ENCODE peak calls at places on chromosomes 5 and 9, in five cellular contexts. H is heart left ventricle, A is PC-3, E is skeletal muscle cell, N is pancreas. B is an unnamed sample.

GRCh38 chr5:72452515-72453259 is 54.5 kb downstream of the ZNF366 start:
- DNase-seq in H (peak; percentile 63), A (peak; percentile 77), E (peak; percentile 78), N (no peak), B (no peak)

GRCh38 chr9:784202-784601 is 57.3 kb upstream of the DMRT1 start:
- DNase-seq in H (no peak), A (no peak), E (no peak), N (no peak), B (no peak)

GRCh38 chr9:91117959-91118651 is 243.6 kb downstream of the AUH start:
- DNase-seq in H (peak; percentile 93), A (no peak), E (peak; percentile 77), N (peak; percentile 89), B (no peak)

GRCh38 chr5:67058998-67059746 is 137.4 kb downstream of the CD180 start:
- DNase-seq in H (no peak), A (no peak), E (no peak), N (no peak), B (no peak)

GRCh38 chr5:72378636-72379289 is 58.6 kb downstream of the PTCD2 start:
- DNase-seq in H (no peak), A (peak; percentile 91), E (peak; percentile 70), N (no peak), B (no peak)

GRCh38 chr5:148911386-148911785 is 85.0 kb downstream of the ADRB2 start:
- DNase-seq in H (no peak), A (peak; percentile 89), E (no peak), N (no peak), B (no peak)

GRCh38 chr9:127405344-127406125 is 8.6 kb downstream of the SLC2A8 start:
- DNase-seq in H (no peak), A (no peak), E (no peak), N (no peak), B (no peak)

GRCh38 chr5:10521466-10522223 is 42.2 kb upstream of the ANKRD33B start:
- DNase-seq in H (no peak), A (peak; percentile 51), E (no peak), N (no peak), B (no peak)

GRCh38 chr5:44574626-44575025 is 185.4 kb upstream of the FGF10 start:
- DNase-seq in H (no peak), A (peak; percentile 3), E (no peak), N (no peak), B (no peak)

GRCh38 chr9:32424616-32425015 is 40.2 kb downstream of the ACO1 start:
- DNase-seq in H (no peak), A (peak; percentile 81), E (no peak), N (no peak), B (no peak)

GRCh38 chr9:97364769-97365490 is 47.0 kb upstream of the TDRD7 start:
- DNase-seq in H (no peak), A (no peak), E (no peak), N (no peak), B (no peak)

GRCh38 chr5:127840198-127840524 is 137.0 kb downstream of the CCDC192 start:
- DNase-seq in H (no peak), A (peak; percentile 37), E (no peak), N (no peak), B (no peak)

DNA sequence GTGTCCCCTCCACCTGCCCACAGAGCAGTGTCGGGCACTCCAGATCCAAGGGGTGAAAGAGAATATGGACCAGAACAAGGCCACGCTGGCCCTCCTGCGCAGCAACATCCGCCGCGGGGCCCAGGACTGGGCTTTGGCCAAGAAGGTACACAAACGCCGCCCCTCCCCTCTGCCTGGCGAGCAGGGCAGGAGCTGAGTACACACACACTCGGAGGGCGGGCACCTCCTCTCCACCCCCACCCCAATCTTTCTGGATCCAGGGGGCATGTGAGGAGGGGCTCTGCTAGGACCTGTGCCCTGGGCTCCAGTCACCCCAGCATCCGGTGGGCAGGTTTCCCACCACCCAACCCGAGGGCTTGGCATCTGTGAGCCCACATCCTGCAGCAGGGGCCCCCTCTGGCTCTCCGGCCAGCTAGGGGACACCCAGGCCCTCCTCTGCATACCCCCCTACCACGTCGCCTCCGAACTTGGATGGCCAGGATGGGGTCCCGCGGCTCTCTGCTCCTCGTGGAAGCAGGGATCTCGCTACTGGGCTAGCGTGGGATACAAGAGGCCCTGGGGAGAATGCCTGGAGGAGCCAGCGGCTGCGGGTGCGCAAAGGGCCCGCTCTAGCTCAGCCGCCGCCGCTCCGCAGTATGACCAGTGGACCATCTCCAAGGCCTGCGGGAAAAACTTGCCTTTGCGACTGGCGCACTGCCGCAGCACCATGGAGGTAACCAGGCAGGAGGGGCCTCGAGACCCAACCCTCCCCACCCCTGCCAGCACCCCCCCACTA is 3.1 kb downstream of the CCDC183 start:
- DNase-seq in H (no peak), A (peak; percentile 48), E (no peak), N (peak; percentile 88), B (no peak)
- H3K4me3 ChIP-seq in H (peak overlapping the region; percentile 48), A (peak overlapping the region; percentile 64), E (no peak overlapping the region), N (peak overlapping the region; percentile 40), B (peak overlapping the region; percentile 41)

DNA sequence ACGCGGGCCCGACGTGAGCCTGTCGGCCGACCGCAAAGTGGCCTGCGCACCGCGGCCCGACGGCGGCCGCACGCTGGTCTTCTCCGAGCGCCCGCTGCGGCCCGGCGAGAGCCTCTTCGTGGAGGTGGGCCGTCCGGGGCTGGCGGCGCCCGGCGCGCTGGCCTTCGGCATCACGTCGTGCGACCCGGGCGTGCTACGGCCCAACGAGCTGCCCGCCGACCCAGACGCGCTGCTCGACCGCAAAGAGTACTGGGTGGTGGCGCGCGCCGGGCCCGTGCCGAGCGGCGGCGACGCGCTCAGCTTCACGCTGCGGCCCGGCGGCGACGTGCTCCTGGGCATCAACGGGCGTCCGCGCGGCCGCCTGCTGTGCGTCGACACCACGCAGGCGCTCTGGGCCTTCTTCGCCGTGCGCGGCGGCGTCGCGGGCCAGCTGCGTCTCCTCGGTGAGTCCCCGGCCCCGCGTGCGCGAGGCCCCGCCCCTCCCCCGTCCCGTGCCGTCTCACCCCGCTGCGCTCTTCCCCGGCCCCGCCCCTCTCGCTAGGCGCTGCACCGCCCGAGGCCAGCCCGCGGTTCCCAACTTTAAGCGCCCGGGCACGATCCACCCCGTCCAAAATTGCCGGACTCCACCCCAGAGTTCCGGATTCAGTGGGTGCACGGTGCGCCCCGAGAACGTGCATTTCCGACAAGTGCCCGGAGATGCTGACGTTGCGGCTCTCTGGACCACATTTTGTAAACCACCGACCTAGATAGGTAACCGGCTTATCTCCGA is 42.8 kb downstream of the NEURL1B start:
- DNase-seq in H (no peak), A (no peak), E (no peak), N (no peak), B (no peak)
- H3K4me3 ChIP-seq in H (no peak overlapping the region), A (no peak overlapping the region), E (no peak overlapping the region), N (no peak overlapping the region), B (no peak overlapping the region)

GRCh38 chr9:114001794-114002261 is 76.3 kb downstream of the AMBP start:
- DNase-seq in H (no peak), A (no peak), E (no peak), N (no peak), B (no peak)

GRCh38 chr9:114001410-114001685 is 76.8 kb downstream of the AMBP start:
- DNase-seq in H (no peak), A (no peak), E (no peak), N (no peak), B (no peak)

GRCh38 chr9:113999256-114000062 is 78.6 kb downstream of the AMBP start:
- DNase-seq in H (no peak), A (no peak), E (no peak), N (no peak), B (no peak)

GRCh38 chr9:114000063-114000454 is 78.0 kb downstream of the AMBP start:
- DNase-seq in H (no peak), A (no peak), E (no peak), N (no peak), B (no peak)

DNA sequence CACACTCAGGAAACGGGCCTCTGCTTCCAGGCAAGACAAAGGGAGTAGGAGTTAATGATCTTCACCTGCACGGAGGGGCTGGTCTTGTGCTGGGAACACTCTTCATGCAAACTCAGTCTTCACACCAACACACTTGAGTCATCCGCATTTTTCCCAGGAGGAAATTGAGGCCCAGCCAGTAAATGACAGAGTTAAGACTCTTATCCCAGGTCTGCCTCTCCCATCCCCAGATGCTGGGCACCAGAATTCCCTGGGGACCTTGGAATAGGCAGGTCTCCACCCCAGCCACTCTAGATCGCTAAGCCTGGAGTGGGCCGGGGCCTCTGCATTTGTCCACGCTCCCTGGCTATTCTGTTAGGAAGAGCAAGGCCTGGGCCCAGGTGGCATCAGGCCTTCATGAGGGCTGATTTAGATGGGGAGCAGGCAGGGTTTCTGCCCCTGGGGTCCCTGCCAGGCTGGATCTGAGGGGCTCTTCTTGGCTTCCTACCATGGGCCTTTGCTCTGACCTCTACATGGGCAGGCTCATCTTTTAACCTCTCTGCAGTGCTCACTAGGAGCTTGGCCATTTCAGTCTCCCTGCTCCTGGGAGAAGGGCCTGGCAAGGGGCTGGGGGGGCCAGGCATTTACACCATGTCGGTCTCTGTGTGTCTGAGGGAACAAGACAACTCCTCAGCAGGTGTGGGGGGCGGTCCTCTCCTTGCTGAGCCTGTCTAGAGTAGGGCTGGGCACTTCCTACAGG is 77.3 kb downstream of the AMBP start:
- DNase-seq in H (no peak), A (no peak), E (no peak), N (no peak), B (no peak)
- H3K4me3 ChIP-seq in H (no peak overlapping the region), A (no peak overlapping the region), E (no peak overlapping the region), N (no peak overlapping the region), B (no peak overlapping the region)

DNA sequence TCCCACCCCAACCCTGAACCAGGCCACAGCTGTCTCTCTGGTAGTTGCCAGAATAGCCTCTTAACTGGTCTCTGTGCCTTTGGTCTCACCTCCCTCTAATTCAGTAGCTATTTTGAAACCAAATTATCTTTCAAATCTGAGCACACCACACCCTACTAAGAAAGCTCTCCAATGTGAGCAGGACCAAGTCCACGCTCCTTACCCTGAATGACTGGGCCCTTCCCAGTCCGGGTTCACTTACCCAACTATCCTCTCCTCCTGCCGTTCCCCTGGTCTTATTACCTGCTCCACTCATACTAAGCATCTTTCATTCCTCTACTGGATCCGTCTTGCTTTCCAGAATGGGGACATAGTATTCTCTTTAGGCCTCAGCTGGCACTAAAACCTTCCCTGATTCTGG is 16.8 kb downstream of the ANKH start:
- DNase-seq in H (no peak), A (no peak), E (no peak), N (no peak), B (no peak)
- H3K4me3 ChIP-seq in H (no peak overlapping the region), A (no peak overlapping the region), E (no peak overlapping the region), N (no peak overlapping the region), B (no peak overlapping the region)

DNA sequence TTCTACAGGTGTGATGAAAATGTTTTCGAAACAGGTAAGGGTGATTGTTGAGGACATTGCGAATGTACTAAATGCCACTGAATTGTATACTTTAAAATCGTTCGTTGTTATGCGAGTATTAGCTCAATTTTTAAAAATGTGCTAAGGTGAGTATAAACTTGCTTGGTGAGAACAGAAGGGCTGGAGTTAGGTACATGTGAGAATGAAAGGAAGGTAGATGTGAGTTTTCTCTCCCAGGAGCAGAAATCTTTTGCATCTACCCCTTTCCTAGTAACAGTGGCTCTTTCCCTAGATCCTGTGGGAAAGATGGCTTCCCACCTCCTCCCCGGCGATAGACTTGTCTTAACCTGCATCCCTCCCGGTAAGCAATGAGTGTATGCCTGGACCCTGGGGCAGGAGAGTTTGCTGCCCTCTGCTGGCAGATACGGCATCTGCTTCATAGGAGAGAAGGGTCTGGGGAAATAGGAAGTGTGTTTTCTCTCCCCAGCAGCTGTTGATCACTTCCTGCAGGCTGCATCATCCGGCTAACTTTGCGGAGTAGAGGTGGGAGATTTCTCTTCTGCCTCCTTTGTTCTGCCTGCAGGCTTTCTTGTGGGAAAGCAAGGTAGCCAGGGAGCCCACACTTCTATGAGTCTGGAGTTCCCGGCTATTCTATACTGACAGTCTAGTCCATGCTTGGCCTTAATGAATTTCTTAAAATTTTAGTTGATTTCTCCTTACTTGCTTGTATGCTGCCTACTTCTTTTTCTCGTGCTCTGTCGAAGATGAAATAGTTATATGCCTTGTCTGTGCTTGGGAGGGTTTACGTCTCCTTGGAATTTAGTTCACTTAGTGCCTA is 373.3 kb upstream of the SEMA6A start:
- DNase-seq in H (peak; percentile 68), A (peak; percentile 61), E (no peak), N (peak; percentile 88), B (peak; percentile 57)
- H3K4me3 ChIP-seq in H (no peak overlapping the region), A (no peak overlapping the region), E (no peak overlapping the region), N (no peak overlapping the region), B (no peak overlapping the region)

B was measured in GM12864.